ENCODE peak calls at places on chromosomes 11 and 22, in nine cellular contexts. H is T-helper 1 cell; G is DMS153; Q is mammary epithelial cell; Y is AG04450; K is left cardiac atrium; R is GM23338; M is naive thymus-derived CD8-positive, alpha-beta T cell; N is COR-L47. T is an unnamed sample.
A peak's percentile ranks its signal among the peaks of the same experiment; 100 is the strongest.

GRCh38 chr22:33051960-33052839 is 6.0 kb downstream of the SYN3 start:
- DNase-seq in G (no peak), R (peak; percentile 88), M (no peak), N (no peak), Q (no peak), Y (no peak), H (no peak), K (no peak), T (no peak)

GRCh38 chr22:30873086-30873650 is 95.4 kb downstream of the MORC2 start:
- DNase-seq in H (no peak), N (no peak), M (no peak), Q (no peak), R (no peak), G (no peak), K (no peak), Y (no peak), T (no peak)

GRCh38 chr11:107545101-107545514 is 20.4 kb downstream of the ALKBH8 start:
- DNase-seq in Q (peak; percentile 94), K (no peak), R (no peak), G (no peak), N (no peak), Y (no peak), H (no peak), M (no peak), T (peak; percentile 89)

GRCh38 chr11:22670803-22671202 is 4.4 kb downstream of the GAS2 start:
- DNase-seq in G (no peak), H (no peak), Y (no peak), K (no peak), N (no peak), Q (peak; percentile 19), R (peak; percentile 28), M (no peak), T (no peak)

GRCh38 chr22:22812031-22812905 is 75.3 kb upstream of the IGLL5 start:
- DNase-seq in G (no peak), N (no peak), M (no peak), Q (no peak), K (no peak), R (no peak), Y (no peak), H (no peak), T (no peak)

GRCh38 chr11:113106507-113106906 is 145.3 kb downstream of the NCAM1 start:
- DNase-seq in Y (no peak), G (no peak), Q (peak; percentile 32), R (no peak), K (no peak), N (no peak), M (no peak), H (no peak), T (no peak)

GRCh38 chr11:119336744-119337469 is 2.6 kb downstream of the RNF26 start:
- DNase-seq in R (no peak), G (no peak), Y (no peak), K (no peak), N (no peak), M (no peak), Q (no peak), H (no peak), T (no peak)

GRCh38 chr22:27144345-27144744 is 487.0 kb downstream of the MIAT start:
- DNase-seq in K (no peak), M (no peak), R (peak; percentile 63), G (no peak), H (no peak), Q (no peak), N (no peak), Y (no peak), T (no peak)

GRCh38 chr11:34652191-34652958 is 31.5 kb downstream of the EHF start:
- DNase-seq in H (no peak), R (no peak), Y (no peak), M (no peak), Q (peak; percentile 36), K (no peak), N (no peak), G (no peak), T (no peak)

GRCh38 chr22:30230330-30230729 is 16.2 kb downstream of the LIF start:
- DNase-seq in M (no peak), Q (no peak), G (no peak), Y (no peak), R (no peak), H (no peak), N (no peak), K (no peak), T (no peak)

GRCh38 chr22:24875862-24876506 is 70.0 kb downstream of the SGSM1 start:
- DNase-seq in Q (no peak), G (no peak), K (no peak), H (no peak), R (peak; percentile 82), M (no peak), Y (no peak), N (no peak), T (no peak)

T was measured in foreskin keratinocyte.